ENCODE peak calls at places on chromosomes 2 and 18, in four cellular contexts. O, P, D and H are unnamed samples. For H3K4me1, the result is how much of the 10 kb centered on the place peaks cover.

GRCh38 chr18:76259012-76259568 is 236.0 kb downstream of the ZNF516 start:
- DNase-seq in P (peak), O (no peak), D (no peak), H (peak)

GRCh38 chr2:171056307-171056706 is 104.4 kb downstream of the TLK1 start:
- DNase-seq in O (no peak), D (no peak), P (no peak), H (no peak)

GRCh38 chr2:144660518-144661316 is 140.8 kb upstream of the ZEB2 start:
- DNase-seq in D (no peak), O (no peak), P (no peak), H (peak)

GRCh38 chr2:9174771-9175441 is 31.7 kb upstream of the ASAP2 start:
- DNase-seq in D (no peak), O (no peak), P (peak), H (peak)

GRCh38 chr2:55033076-55033742 is 17.0 kb downstream of the RTN4 start:
- DNase-seq in P (no peak), O (no peak), D (no peak), H (no peak)

GRCh38 chr2:238422285-238422684 is 4.4 kb upstream of the ASB1 start:
- DNase-seq in O (no peak), D (no peak), P (no peak), H (no peak)

GRCh38 chr2:83594841-83595720 is 864.0 kb downstream of the SUCLG1 start:
- DNase-seq in D (no peak), O (no peak), P (no peak), H (no peak)

GRCh38 chr18:52337286-52337685 is 2.7 kb upstream of the DCC start:
- DNase-seq in O (no peak), D (no peak), P (no peak), H (no peak)

GRCh38 chr2:204343685-204344084 is 201.6 kb upstream of the PARD3B start:
- DNase-seq in D (no peak), P (no peak), O (no peak), H (no peak)

GRCh38 chr2:44949329-44950151 is 8.0 kb downstream of the SIX3 start:
- DNase-seq in D (no peak), O (no peak), P (peak), H (peak)

GRCh38 chr2:237141556-237141955 is 55.9 kb downstream of the COPS8 start:
- DNase-seq in O (peak), P (no peak), D (peak), H (no peak)

GRCh38 chr18:63107931-63108330 is 211.6 kb downstream of the BCL2 start:
- DNase-seq in P (no peak), D (no peak), O (no peak), H (no peak)

GRCh38 chr2:189517847-189518535 is 62.6 kb downstream of the SLC40A1 start:
- DNase-seq in O (no peak), P (no peak), D (no peak), H (no peak)

GRCh38 chr2:169734172-169734847 is 678 bp downstream of the KLHL23 start:
- DNase-seq in O (peak), P (peak), D (peak), H (peak)

GRCh38 chr2:193463016-193463415 is 1268.3 kb upstream of the TMEFF2 start:
- DNase-seq in O (no peak), P (no peak), D (no peak), H (no peak)

GRCh38 chr2:84958135-84959044 is 12.6 kb upstream of the KCMF1 start:
- DNase-seq in D (no peak), O (no peak), P (peak), H (peak)

GRCh38 chr18:75455249-75456183 is 28.0 kb upstream of the SMIM21 start:
- DNase-seq in O (peak), D (no peak), P (peak), H (peak)

GRCh38 chr2:73253901-73254300 is 19.8 kb downstream of the CCT7 start:
- DNase-seq in D (no peak), P (no peak), O (no peak), H (no peak)

GRCh38 chr2:64979744-64980143 is 9.5 kb upstream of the SLC1A4 start:
- DNase-seq in D (no peak), P (no peak), O (no peak), H (no peak)

GRCh38 chr18:32707153-32707552 is 65.7 kb downstream of the KLHL14 start:
- DNase-seq in D (no peak), P (no peak), O (no peak), H (peak)

GRCh38 chr2:105783972-105784371 is 39.3 kb downstream of the NCK2 start:
- DNase-seq in O (no peak), D (no peak), P (no peak), H (no peak)

GRCh38 chr2:207983654-207984053 is 41.7 kb downstream of the PLEKHM3 start:
- DNase-seq in O (no peak), P (no peak), D (no peak), H (no peak)

GRCh38 chr2:127609031-127609751 is 36.8 kb upstream of the GPR17 start:
- DNase-seq in O (no peak), D (no peak), P (no peak), H (no peak)

GRCh38 chr2:12979066-12979465 is 262.3 kb downstream of the TRIB2 start:
- DNase-seq in D (no peak), O (no peak), P (no peak), H (no peak)

GRCh38 chr18:77129150-77129551 is 3.4 kb downstream of the MBP start:
- DNase-seq in P (no peak), D (no peak), O (no peak), H (no peak)

GRCh38 chr18:48590678-48591077 is 51.8 kb downstream of the CTIF start:
- DNase-seq in P (no peak), D (peak), O (no peak), H (no peak)

GRCh38 chr2:113407446-113408099 is 29.9 kb upstream of the ZNG1B start:
- DNase-seq in D (no peak), P (peak), O (no peak), H (peak)

GRCh38 chr2:236692937-236693336 is 123.3 kb downstream of the ACKR3 start:
- DNase-seq in P (no peak), D (no peak), O (no peak), H (no peak)

GRCh38 chr2:16334886-16335605 is 330.6 kb downstream of the CYRIA start:
- DNase-seq in D (no peak), P (no peak), O (no peak), H (no peak)

GRCh38 chr2:134232868-134233732 is 20.8 kb upstream of the MGAT5 start:
- DNase-seq in D (no peak), P (no peak), O (no peak), H (no peak)

GRCh38 chr2:235092854-235093253 is 141.0 kb downstream of the SH3BP4 start:
- DNase-seq in P (no peak), D (no peak), O (no peak), H (no peak)

GRCh38 chr2:45962522-45962921 is 311.0 kb downstream of the PRKCE start:
- DNase-seq in O (peak), P (no peak), D (peak), H (no peak)

GRCh38 chr18:23105581-23106219 is 29.6 kb upstream of the CABLES1 start:
- DNase-seq in D (no peak), P (no peak), O (no peak), H (no peak)

GRCh38 chr2:197857708-197858107 is 53.3 kb downstream of the PLCL1 start:
- DNase-seq in O (no peak), P (no peak), D (no peak), H (no peak)

GRCh38 chr2:164560181-164560792 is 61.0 kb downstream of the GRB14 start:
- DNase-seq in P (peak), O (no peak), D (no peak), H (peak)

GRCh38 chr18:8858888-8859511 is 153.6 kb downstream of the MTCL1 start:
- DNase-seq in P (no peak), O (no peak), D (no peak), H (peak)

GRCh38 chr2:64617631-64618151 is 36.0 kb downstream of the SERTAD2 start:
- DNase-seq in D (no peak), O (no peak), P (no peak), H (no peak)

GRCh38 chr18:55206941-55207340 is 247.7 kb upstream of the CCDC68 start:
- DNase-seq in P (no peak), O (no peak), D (no peak), H (no peak)
- H3K4me1 ChIP-seq in P (under half), O (under half), D (under half), H (under half)

DNA sequence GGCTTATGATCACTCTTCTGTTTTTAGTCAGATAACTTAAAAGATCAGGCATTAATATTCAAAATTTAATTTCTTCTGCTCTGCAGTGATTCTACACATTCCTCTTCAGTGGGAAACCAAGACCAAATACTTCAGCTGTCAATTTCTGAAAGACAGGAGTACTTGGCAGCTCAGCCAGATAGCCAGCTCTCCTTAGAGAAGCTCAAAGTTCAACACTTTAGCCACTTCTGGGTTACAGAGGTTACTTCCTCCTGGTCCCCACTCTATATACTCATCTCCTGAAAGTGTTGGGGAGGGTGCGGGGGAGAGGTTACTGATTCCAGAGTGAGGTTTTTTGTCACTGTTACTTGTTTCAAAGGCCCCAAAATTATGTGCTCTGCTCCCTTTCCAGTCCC is 4.1 kb downstream of the CYTIP start:
- DNase-seq in O (no peak), D (no peak), P (no peak), H (no peak)
- H3K4me1 ChIP-seq in O (under half), D (under half), P (under half), H (under half)

GRCh38 chr2:50575232-50575631 is 456.7 kb downstream of the NRXN1 start:
- DNase-seq in D (no peak), P (peak), O (no peak), H (peak)
- H3K4me1 ChIP-seq in D (under half), P (under half), O (under half), H (under half)

GRCh38 chr18:78623142-78623541 is 356.5 kb upstream of the SALL3 start:
- DNase-seq in D (no peak), O (no peak), P (no peak), H (no peak)
- H3K4me1 ChIP-seq in D (under half), O (under half), P (under half), H (under half)

GRCh38 chr2:10345126-10345525 is 42.4 kb downstream of the HPCAL1 start:
- DNase-seq in D (no peak), O (no peak), P (no peak), H (no peak)

GRCh38 chr2:10343191-10343590 is 40.5 kb downstream of the HPCAL1 start:
- DNase-seq in O (no peak), P (no peak), D (no peak), H (no peak)

GRCh38 chr2:10344105-10345066 is 41.7 kb downstream of the HPCAL1 start:
- DNase-seq in D (no peak), O (no peak), P (no peak), H (no peak)

GRCh38 chr2:10342245-10342951 is 39.7 kb downstream of the HPCAL1 start:
- DNase-seq in P (no peak), D (no peak), O (peak), H (no peak)

GRCh38 chr2:10343658-10344057 is 41.0 kb downstream of the HPCAL1 start:
- DNase-seq in O (no peak), P (no peak), D (no peak), H (no peak)
- H3K4me1 ChIP-seq in O (under half), P (under half), D (under half), H (under half)

DNA sequence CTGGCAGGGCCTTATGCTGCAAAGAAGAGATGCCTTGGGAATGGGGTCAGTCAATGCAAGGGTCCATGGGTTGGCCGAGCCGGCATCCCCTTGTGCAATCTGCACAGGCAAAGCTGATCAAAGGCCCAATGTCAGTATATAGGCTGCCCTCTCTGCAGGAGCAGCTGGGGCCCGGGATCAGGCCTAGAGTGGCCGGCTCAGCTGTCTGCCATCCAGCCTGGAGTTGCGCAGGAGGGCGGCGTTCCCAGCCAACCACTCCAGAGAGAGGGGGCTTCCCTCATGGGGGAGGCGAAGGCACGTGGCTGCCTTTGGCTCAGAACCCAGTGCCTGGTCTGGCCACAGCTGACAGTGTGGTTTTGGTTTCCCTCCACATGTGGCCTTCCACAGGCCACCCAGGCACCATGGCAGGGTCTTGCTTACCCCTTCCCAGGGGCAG is 3.9 kb downstream of the INPP5D start:
- DNase-seq in P (no peak), O (peak), D (no peak), H (no peak)
- H3K4me1 ChIP-seq in P (under half), O (under half), D (under half), H (under half)

DNA sequence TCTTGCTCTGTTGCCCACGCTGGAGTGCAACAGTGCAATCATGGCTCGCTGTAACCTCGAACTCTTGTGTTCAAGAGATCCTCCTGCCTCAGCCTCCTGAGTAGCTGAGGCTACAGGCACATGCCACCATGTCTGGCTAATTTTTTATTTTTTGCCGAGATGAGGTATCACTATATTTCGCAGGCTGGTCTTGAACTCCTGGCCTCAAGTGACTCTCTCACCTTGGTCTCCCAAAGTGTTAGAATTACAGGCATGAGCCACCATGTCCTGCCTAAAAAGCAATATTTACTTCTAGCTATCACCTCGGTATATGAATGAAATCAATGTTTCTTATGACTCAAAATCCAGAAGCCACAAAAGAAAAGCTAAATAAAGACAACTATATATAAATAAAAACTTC is 2.2 kb downstream of the BUB1 start:
- DNase-seq in O (no peak), P (no peak), D (no peak), H (no peak)
- H3K4me1 ChIP-seq in O (under half), P (under half), D (under half), H (under half)

DNA sequence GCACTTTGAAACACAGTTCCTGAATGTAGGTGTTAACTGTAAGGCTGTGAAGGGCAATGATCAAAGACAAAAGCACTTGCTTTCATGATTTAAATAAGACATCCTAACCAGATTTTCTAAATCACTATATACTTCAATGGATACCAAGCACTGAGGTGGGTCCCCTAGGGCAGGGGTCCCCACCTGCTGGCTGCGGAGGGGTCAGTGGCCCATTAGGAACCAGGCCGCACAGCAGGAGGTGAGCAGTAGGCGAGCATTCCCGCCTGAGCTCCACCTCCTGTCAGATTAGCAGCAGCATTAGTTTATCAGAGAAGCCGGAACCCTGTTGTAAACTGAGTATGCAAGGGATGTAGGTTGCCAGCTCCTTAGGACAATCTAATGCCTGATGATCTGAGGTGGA is 7.1 kb downstream of the NFE2L2 start:
- DNase-seq in O (no peak), D (no peak), P (no peak), H (peak)
- H3K4me1 ChIP-seq in O (half or more), D (half or more), P (under half), H (under half)

GRCh38 chr2:181468857-181469256 is 11.7 kb downstream of the ITGA4 start:
- DNase-seq in D (no peak), O (no peak), P (no peak), H (no peak)

GRCh38 chr2:181468313-181468712 is 11.1 kb downstream of the ITGA4 start:
- DNase-seq in D (no peak), O (no peak), P (no peak), H (peak)

GRCh38 chr2:181466661-181467576 is 9.7 kb downstream of the ITGA4 start:
- DNase-seq in O (peak), D (peak), P (peak), H (peak)

GRCh38 chr2:181463573-181463972 is 6.4 kb downstream of the ITGA4 start:
- DNase-seq in O (no peak), D (no peak), P (no peak), H (no peak)

GRCh38 chr2:181465686-181466375 is 8.6 kb downstream of the ITGA4 start:
- DNase-seq in O (no peak), P (no peak), D (no peak), H (peak)
- H3K4me1 ChIP-seq in O (under half), P (under half), D (under half), H (under half)